ENCODE peak calls at places on chromosomes 3 and 15, in eight cellular contexts. A, U, M, V, Z, R, B and Y are unnamed samples.

GRCh38 chr15:83602021-83602420 is 51.9 kb upstream of the ADAMTSL3 start:
- DNase-seq in A (no peak), U (no peak), M (no peak), V (no peak), Z (no peak), R (no peak), B (no peak), Y (no peak)

GRCh38 chr3:72380193-72380592 is 468.1 kb downstream of the SHQ1 start:
- DNase-seq in A (no peak), U (no peak), M (no peak), V (no peak), Z (no peak), R (no peak), B (no peak), Y (no peak)

GRCh38 chr3:141845407-141846049 is 30.9 kb upstream of the ATP1B3 start:
- DNase-seq in A (no peak), U (no peak), M (peak; percentile 20), V (no peak), Z (no peak), R (no peak), B (no peak), Y (no peak)

GRCh38 chr3:87461036-87461435 is 184.7 kb upstream of the POU1F1 start:
- DNase-seq in A (no peak), U (no peak), M (no peak), V (no peak), Z (no peak), R (no peak), B (no peak), Y (no peak)

GRCh38 chr15:101022306-101022705 is 103.1 kb downstream of the LRRK1 start:
- DNase-seq in A (no peak), U (no peak), M (peak; percentile 5), V (no peak), Z (no peak), R (peak; percentile 62), B (peak; percentile 42), Y (no peak)

GRCh38 chr3:183434992-183435391 is 6.6 kb upstream of the MCF2L2 start:
- DNase-seq in A (no peak), U (no peak), M (no peak), V (no peak), Z (no peak), R (no peak), B (no peak), Y (no peak)

GRCh38 chr15:85886345-85886935 is 91.7 kb upstream of the KLHL25 start:
- DNase-seq in A (no peak), U (no peak), M (no peak), V (no peak), Z (no peak), R (no peak), B (no peak), Y (no peak)

GRCh38 chr3:160735801-160736200 is 20.2 kb upstream of the PPM1L start:
- DNase-seq in A (no peak), U (peak; percentile 7), M (no peak), V (no peak), Z (no peak), R (no peak), B (no peak), Y (no peak)

GRCh38 chr15:78396976-78397375 is 41.0 kb upstream of the IREB2 start:
- DNase-seq in A (peak; percentile 46), U (peak; percentile 78), M (peak; percentile 85), V (peak; percentile 38), Z (peak; percentile 20), R (peak; percentile 87), B (peak; percentile 92), Y (no peak)

GRCh38 chr3:141914311-141914710 is 37.9 kb downstream of the ATP1B3 start:
- DNase-seq in A (no peak), U (no peak), M (no peak), V (no peak), Z (no peak), R (no peak), B (peak; percentile 34), Y (no peak)

GRCh38 chr3:61181874-61182273 is 69.4 kb downstream of the FHIT start:
- DNase-seq in A (no peak), U (no peak), M (no peak), V (peak; percentile 25), Z (no peak), R (no peak), B (peak; percentile 60), Y (no peak)

GRCh38 chr3:33537135-33537534 is 96.9 kb upstream of the UBP1 start:
- DNase-seq in A (no peak), U (peak; percentile 68), M (no peak), V (no peak), Z (no peak), R (no peak), B (no peak), Y (no peak)

GRCh38 chr15:77482570-77482969 is 61.9 kb downstream of the HMG20A start:
- DNase-seq in A (no peak), U (no peak), M (no peak), V (no peak), Z (no peak), R (no peak), B (no peak), Y (no peak)

GRCh38 chr15:25171856-25172687 is 217.3 kb downstream of the SNRPN start:
- DNase-seq in A (no peak), U (peak; percentile 1), M (no peak), V (no peak), Z (no peak), R (peak; percentile 50), B (peak; percentile 39), Y (peak; percentile 11)

GRCh38 chr15:68791431-68792283 is 29.0 kb downstream of the ANP32A start:
- DNase-seq in A (no peak), U (no peak), M (no peak), V (no peak), Z (no peak), R (no peak), B (no peak), Y (no peak)

GRCh38 chr3:183844606-183845005 is 19.2 kb upstream of the MAP6D1 start:
- DNase-seq in A (no peak), U (no peak), M (no peak), V (no peak), Z (no peak), R (no peak), B (no peak), Y (no peak)

GRCh38 chr3:188796122-188796631 is 375.6 kb upstream of the TPRG1 start:
- DNase-seq in A (no peak), U (no peak), M (peak; percentile 16), V (no peak), Z (no peak), R (no peak), B (peak; percentile 66), Y (no peak)

GRCh38 chr3:46952813-46953212 is 23.7 kb downstream of the CCDC12 start:
- DNase-seq in A (no peak), U (no peak), M (no peak), V (no peak), Z (no peak), R (no peak), B (no peak), Y (no peak)

GRCh38 chr3:196985954-196986885 is 17.6 kb upstream of the PIGZ start:
- DNase-seq in A (no peak), U (no peak), M (no peak), V (no peak), Z (no peak), R (peak; percentile 14), B (no peak), Y (no peak)

GRCh38 chr3:44865272-44866005 is 3.7 kb downstream of the TMEM42 start:
- DNase-seq in A (no peak), U (no peak), M (no peak), V (no peak), Z (no peak), R (no peak), B (no peak), Y (no peak)

GRCh38 chr3:129015388-129016105 is 14.4 kb downstream of the EFCC1 start:
- DNase-seq in A (no peak), U (no peak), M (peak; percentile 39), V (no peak), Z (no peak), R (no peak), B (peak; percentile 82), Y (peak; percentile 63)

GRCh38 chr3:117874028-117874765 is 1160.4 kb downstream of the IGSF11 start:
- DNase-seq in A (no peak), U (no peak), M (no peak), V (no peak), Z (no peak), R (no peak), B (no peak), Y (no peak)

GRCh38 chr3:187765342-187765741 is 20.1 kb upstream of the BCL6 start:
- DNase-seq in A (no peak), U (no peak), M (no peak), V (no peak), Z (no peak), R (no peak), B (no peak), Y (no peak)

GRCh38 chr15:66486887-66487286 is 10.7 kb downstream of the SNAPC5 start:
- DNase-seq in A (no peak), U (no peak), M (no peak), V (no peak), Z (no peak), R (no peak), B (no peak), Y (no peak)
- H3K4me3 ChIP-seq in A (no peak overlapping the region), U (no peak overlapping the region), M (no peak overlapping the region), V (no peak overlapping the region), Z (no peak overlapping the region), R (no peak overlapping the region), B (no peak overlapping the region), Y (no peak overlapping the region)

DNA sequence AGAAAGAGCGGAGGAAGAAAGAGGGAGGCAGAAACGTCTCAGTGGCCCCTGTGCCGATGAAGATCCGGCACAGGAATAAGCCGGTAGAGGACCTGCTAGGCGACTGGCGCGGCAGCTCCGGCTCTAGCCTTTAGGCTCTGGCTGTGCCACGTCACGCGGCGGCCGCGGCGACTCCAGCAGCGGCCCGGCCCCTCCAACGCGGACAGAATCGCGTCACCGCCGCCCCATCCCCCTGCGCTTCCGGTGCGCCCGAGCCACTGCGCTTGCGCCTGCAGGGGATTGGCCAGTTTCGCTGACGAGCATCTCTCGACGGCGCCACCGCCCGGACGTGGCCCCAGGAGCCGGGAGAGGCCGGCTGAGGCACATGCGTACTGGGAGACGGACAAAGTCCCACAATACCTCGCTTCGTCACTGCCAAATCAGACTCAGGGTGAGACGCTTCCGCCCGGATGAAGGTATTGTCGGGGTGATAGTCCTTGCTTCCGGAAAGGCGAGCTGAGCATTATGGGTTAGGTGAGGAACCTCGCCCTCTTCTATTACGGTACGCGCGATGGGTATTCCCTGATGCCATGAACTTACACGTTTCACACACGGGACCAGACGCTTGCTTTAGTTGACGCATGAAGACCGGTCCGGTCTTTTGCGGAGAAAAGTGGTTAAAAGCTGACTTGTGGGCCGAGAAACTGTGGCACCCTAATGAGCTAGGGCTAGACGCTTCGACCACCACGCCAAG is at the start of gene ARF4:
- DNase-seq in A (peak; percentile 98), U (peak; percentile 99), M (peak; percentile 100), V (peak; percentile 96), Z (peak; percentile 97), R (peak; percentile 100), B (peak; percentile 100), Y (peak; percentile 99)
- TF ChIP-seq CTCF in A (peak; percentile 24), U (peak; percentile 22), M (no peak), V (no peak), Z (no peak), R (no peak), B (no peak), Y (no peak)

GRCh38 chr15:45378149-45378912 is at the start of gene GATM:
- DNase-seq in A (peak; percentile 58), U (peak; percentile 86), M (peak; percentile 79), V (peak; percentile 72), Z (peak; percentile 51), R (peak; percentile 94), B (peak; percentile 89), Y (peak; percentile 73)
- TF ChIP-seq POLR2A in A (no peak), U (peak; percentile 90), M (peak; percentile 43), V (peak; percentile 56), Z (peak; percentile 80), R (peak; percentile 57), B (peak; percentile 44), Y (peak; percentile 9)

GRCh38 chr3:73781536-73781935 is 156.8 kb upstream of the PDZRN3 start:
- DNase-seq in A (no peak), U (no peak), M (no peak), V (no peak), Z (no peak), R (no peak), B (no peak), Y (no peak)
- H3K4me3 ChIP-seq in A (no peak overlapping the region), U (no peak overlapping the region), M (no peak overlapping the region), V (no peak overlapping the region), Z (no peak overlapping the region), R (no peak overlapping the region), B (no peak overlapping the region), Y (no peak overlapping the region)